ENCODE peak calls at places on chromosomes 3 and 15, in ten cellular contexts. F is aorta; M is GM04504; D is activated CD4-positive, alpha-beta T cell treated with anti-CD3 and anti-CD28 coated beads, Interleukin-2, amount 50 U/mL, for 48 hours; J is anterior cingulate cortex; I is astrocyte of the hippocampus; N is Calu3; K is neural crest cell; G is ELR; L is stimulated activated CD4-positive, alpha-beta T cell treated with anti-CD3 and anti-CD28 coated beads, Interleukin-1b, Interleukin-23, amount 100 ng/mL, for 1 hour. Z is an unnamed sample.

GRCh38 chr3:44104043-44104442 is 137.6 kb upstream of the TOPAZ1 start:
- DNase-seq in F (no peak), M (no peak), D (no peak), J (no peak), I (peak), N (no peak), K (no peak), G (no peak), L (no peak), Z (no peak)

GRCh38 chr3:115792206-115792955 is 169.1 kb downstream of the GAP43 start:
- DNase-seq in F (no peak), M (no peak), D (peak), J (no peak), I (peak), N (peak), K (no peak), G (peak), L (no peak), Z (peak)

GRCh38 chr3:160134454-160134853 is 90.8 kb upstream of the C3orf80 start:
- DNase-seq in F (no peak), M (no peak), D (no peak), J (no peak), I (no peak), N (peak), K (no peak), G (peak), L (no peak), Z (peak)

GRCh38 chr3:56183529-56183928 is 284.7 kb downstream of the ERC2 start:
- DNase-seq in F (no peak), M (no peak), D (no peak), J (no peak), I (no peak), N (no peak), K (no peak), G (no peak), L (no peak), Z (no peak)

GRCh38 chr15:45338417-45338816 is 39.9 kb downstream of the GATM start:
- DNase-seq in F (no peak), M (no peak), D (no peak), J (no peak), I (no peak), N (no peak), K (no peak), G (no peak), L (no peak), Z (no peak)

GRCh38 chr3:71380096-71380495 is 203.4 kb downstream of the FOXP1 start:
- DNase-seq in F (no peak), M (no peak), D (no peak), J (no peak), I (peak), N (no peak), K (no peak), G (peak), L (no peak), Z (no peak)

GRCh38 chr15:92538115-92538514 is 117.5 kb downstream of the FAM174B start:
- DNase-seq in F (no peak), M (no peak), D (no peak), J (no peak), I (no peak), N (no peak), K (no peak), G (no peak), L (no peak), Z (no peak)

GRCh38 chr3:196179380-196180308 is 31.6 kb downstream of the ZDHHC19 start:
- DNase-seq in F (no peak), M (no peak), D (peak), J (peak), I (peak), N (no peak), K (peak), G (peak), L (peak), Z (peak)

GRCh38 chr3:126025116-126025729 is 56.2 kb downstream of the ROPN1B start:
- DNase-seq in F (no peak), M (no peak), D (no peak), J (no peak), I (no peak), N (no peak), K (no peak), G (no peak), L (no peak), Z (no peak)

GRCh38 chr3:36483709-36484108 is 103.4 kb downstream of the STAC start:
- DNase-seq in F (no peak), M (no peak), D (no peak), J (no peak), I (no peak), N (no peak), K (no peak), G (no peak), L (no peak), Z (no peak)

GRCh38 chr3:58973796-58974195 is 76.0 kb downstream of the CFAP20DC start:
- DNase-seq in F (no peak), M (no peak), D (no peak), J (no peak), I (no peak), N (no peak), K (no peak), G (peak), L (no peak), Z (no peak)

GRCh38 chr3:188890572-188891270 is 281.1 kb upstream of the TPRG1 start:
- DNase-seq in F (no peak), M (no peak), D (no peak), J (no peak), I (no peak), N (no peak), K (no peak), G (peak), L (no peak), Z (no peak)